ENCODE peak calls at places on chromosomes 12 and 14, in five cellular contexts. T is occipital lobe, M is progenitor cell of endocrine pancreas, C is HS-27A, Z is naive B cell. W is an unnamed sample.

GRCh38 chr14:106578479-106578878 is 1052.1 kb downstream of the TMEM121 start:
- DNase-seq in M (no peak), T (no peak), Z (peak; percentile 39), C (no peak), W (no peak)

GRCh38 chr12:21774358-21775129 is at the start of gene KCNJ8:
- DNase-seq in Z (no peak), T (peak; percentile 21), C (no peak), M (peak; percentile 69), W (peak; percentile 68)

GRCh38 chr12:52600071-52600470 is 1.2 kb downstream of the KRT72 start:
- DNase-seq in C (no peak), Z (no peak), M (no peak), T (no peak), W (no peak)

GRCh38 chr12:709631-710030 is 42.7 kb upstream of the WNK1 start:
- DNase-seq in C (no peak), T (no peak), Z (no peak), M (no peak), W (no peak)

GRCh38 chr14:96274122-96274910 is 18.3 kb downstream of the BDKRB1 start:
- DNase-seq in M (no peak), C (no peak), Z (no peak), T (no peak), W (no peak)

GRCh38 chr12:28936221-28936620 is 212.9 kb upstream of the FAR2 start:
- DNase-seq in T (no peak), M (no peak), Z (no peak), C (no peak), W (no peak)

GRCh38 chr14:22520235-22520634 is 68.8 kb downstream of the DAD1 start:
- DNase-seq in M (no peak), Z (no peak), T (no peak), C (peak; percentile 31), W (no peak)

GRCh38 chr14:99699861-99700260 is 15.8 kb downstream of the CYP46A1 start:
- DNase-seq in M (no peak), Z (no peak), T (no peak), C (no peak), W (no peak)

GRCh38 chr14:96081767-96082400 is 42.7 kb downstream of the C14orf132 start:
- DNase-seq in Z (no peak), T (no peak), C (no peak), M (no peak), W (no peak)

GRCh38 chr14:37992489-37992888 is 215.2 kb upstream of the SSTR1 start:
- DNase-seq in M (no peak), C (no peak), T (no peak), Z (no peak), W (no peak)

GRCh38 chr14:91889477-91890211 is 22.3 kb upstream of the TC2N start:
- DNase-seq in T (no peak), Z (no peak), C (no peak), M (no peak), W (no peak)